ENCODE peak calls at places on chromosomes 13 and 19, in five cellular contexts. C is neural progenitor cell, V is HCT116, Q is GM23338, T is PC-3. D is an unnamed sample.

GRCh38 chr13:105410602-105411001 is 1124.9 kb downstream of the EFNB2 start:
- DNase-seq in C (peak), V (peak), Q (peak), T (peak), D (peak)

GRCh38 chr19:45428385-45429231 is 4.9 kb upstream of the ERCC1 start:
- DNase-seq in Q (peak), C (peak), V (no peak), T (peak), D (peak)

GRCh38 chr19:30780032-30780431 is 407.8 kb downstream of the ZNF536 start:
- DNase-seq in C (no peak), T (no peak), Q (no peak), V (no peak), D (peak)

GRCh38 chr19:55248704-55249103 is 10.1 kb downstream of the PPP6R1 start:
- DNase-seq in C (no peak), Q (no peak), T (no peak), V (no peak), D (no peak)

GRCh38 chr19:55474269-55475265 is 1.9 kb upstream of the ZNF628 start:
- DNase-seq in T (no peak), V (no peak), C (peak), Q (no peak), D (no peak)

GRCh38 chr13:113887700-113888201 is 23.9 kb upstream of the GAS6 start:
- DNase-seq in C (no peak), T (no peak), Q (no peak), V (no peak), D (no peak)

GRCh38 chr13:33927315-33927714 is 109.4 kb downstream of the RFC3 start:
- DNase-seq in T (peak), V (no peak), Q (no peak), C (no peak), D (peak)

GRCh38 chr19:46704379-46705076 is 12.4 kb downstream of the PRKD2 start:
- DNase-seq in Q (peak), V (no peak), C (peak), T (peak), D (peak)

GRCh38 chr19:29098863-29099481 is 114.0 kb downstream of the UQCRFS1 start:
- DNase-seq in T (peak), V (no peak), Q (no peak), C (no peak), D (peak)

GRCh38 chr13:40968416-40969000 is 50.6 kb downstream of the ELF1 start:
- DNase-seq in Q (no peak), T (no peak), V (no peak), C (no peak), D (no peak)

GRCh38 chr19:18587962-18588610 is 512 bp upstream of the REX1BD start:
- DNase-seq in C (no peak), Q (no peak), V (no peak), T (no peak), D (no peak)

GRCh38 chr13:83515267-83515666 is 367.0 kb downstream of the SLITRK1 start:
- DNase-seq in C (no peak), V (no peak), T (peak), Q (no peak), D (no peak)

GRCh38 chr13:36313047-36313969 is 15.7 kb upstream of the CCDC169 start:
- DNase-seq in C (no peak), T (peak), Q (no peak), V (no peak), D (no peak)

GRCh38 chr19:12293771-12294307 is 844 bp downstream of the ZNF44 start:
- DNase-seq in V (peak), T (peak), Q (peak), C (peak), D (peak)

GRCh38 chr13:113616281-113616906 is 31.8 kb downstream of the TFDP1 start:
- DNase-seq in V (no peak), C (no peak), T (no peak), Q (no peak), D (peak)

GRCh38 chr13:60572003-60572792 is 175.2 kb downstream of the TDRD3 start:
- DNase-seq in C (peak), Q (peak), T (peak), V (no peak), D (peak)

GRCh38 chr19:18674616-18675015 is 8.9 kb upstream of the CRTC1 start:
- DNase-seq in T (peak), Q (no peak), C (no peak), V (no peak), D (no peak)

GRCh38 chr13:82571653-82572052 is 1310.6 kb downstream of the SLITRK1 start:
- DNase-seq in C (no peak), V (no peak), Q (no peak), T (peak), D (no peak)

GRCh38 chr13:33310245-33311038 is 24.9 kb upstream of the STARD13 start:
- DNase-seq in T (peak), C (no peak), V (no peak), Q (no peak), D (no peak)

GRCh38 chr19:45117167-45117594 is 24.2 kb downstream of the PPP1R37 start:
- DNase-seq in V (no peak), Q (no peak), C (peak), T (no peak), D (peak)

GRCh38 chr19:3171894-3172679 is 6.5 kb upstream of the S1PR4 start:
- DNase-seq in Q (no peak), C (no peak), T (peak), V (no peak), D (peak)

GRCh38 chr13:107563099-107563925 is 652.0 kb downstream of the LIG4 start:
- DNase-seq in Q (no peak), C (peak), T (no peak), V (no peak), D (no peak)

GRCh38 chr13:92463134-92463533 is 763.5 kb upstream of the GPC6 start:
- DNase-seq in C (no peak), Q (no peak), T (no peak), V (no peak), D (no peak)

GRCh38 chr13:90938848-90939247 is 408.6 kb upstream of the MIR17HG start:
- DNase-seq in V (no peak), Q (no peak), T (no peak), C (no peak), D (no peak)

GRCh38 chr13:112670864-112671263 is 19.0 kb upstream of the ATP11A start:
- DNase-seq in Q (no peak), V (no peak), C (no peak), T (no peak), D (no peak)

GRCh38 chr13:38394777-38395504 is 45.3 kb downstream of the UFM1 start:
- DNase-seq in C (no peak), V (no peak), T (peak), Q (no peak), D (peak)

GRCh38 chr13:46866150-46866549 is 30.7 kb downstream of the HTR2A start:
- DNase-seq in T (peak), Q (peak), C (peak), V (no peak), D (peak)

GRCh38 chr19:47049307-47049700 is 880 bp upstream of the TMEM160 start:
- DNase-seq in C (peak), Q (peak), V (no peak), T (peak), D (peak)

GRCh38 chr19:2394054-2394668 is 33.2 kb downstream of the TIMM13 start:
- DNase-seq in C (no peak), T (no peak), Q (no peak), V (no peak), D (no peak)

GRCh38 chr19:11964858-11965645 is at the start of gene ZNF763:
- DNase-seq in C (peak), Q (peak), T (peak), V (no peak), D (peak)

GRCh38 chr19:18274776-18275356 is 614 bp upstream of the IQCN start:
- DNase-seq in C (no peak), V (no peak), T (peak), Q (peak), D (peak)

GRCh38 chr13:111384441-111385181 is 64.2 kb downstream of the TEX29 start:
- DNase-seq in Q (no peak), C (no peak), T (no peak), V (no peak), D (no peak)

GRCh38 chr19:2033115-2033824 is 17.8 kb upstream of the BTBD2 start:
- DNase-seq in C (no peak), Q (no peak), V (no peak), T (no peak), D (no peak)

GRCh38 chr13:51370116-51370515 is 30.6 kb downstream of the SERPINE3 start:
- DNase-seq in V (no peak), T (no peak), Q (no peak), C (no peak), D (peak)

GRCh38 chr19:46958542-46958941 is 61.1 kb upstream of the NPAS1 start:
- DNase-seq in C (peak), V (no peak), T (no peak), Q (peak), D (no peak)

GRCh38 chr13:108609353-108609752 is 20.1 kb upstream of the MYO16 start:
- DNase-seq in T (peak), C (peak), Q (peak), V (peak), D (peak)

GRCh38 chr13:98370261-98370660 is 193.2 kb upstream of the RNF113B start:
- DNase-seq in C (no peak), T (no peak), Q (no peak), V (no peak), D (no peak)

GRCh38 chr13:48783831-48784230 is 130.1 kb downstream of the CYSLTR2 start:
- DNase-seq in Q (no peak), C (no peak), T (no peak), V (no peak), D (no peak)

GRCh38 chr19:46032597-46033025 is 8.2 kb downstream of the IGFL4 start:
- DNase-seq in T (no peak), V (no peak), Q (no peak), C (no peak), D (no peak)

GRCh38 chr19:39398297-39398864 is 7.2 kb downstream of the MED29 start:
- DNase-seq in V (peak), Q (no peak), T (peak), C (no peak), D (peak)

GRCh38 chr13:49791214-49791752 is 1.2 kb downstream of the KPNA3 start:
- DNase-seq in V (no peak), T (peak), C (peak), Q (peak), D (peak)
- TF ChIP-seq EZH2phosphoT487 in V (no peak), T (no peak), C (no peak), Q (no peak), D (no peak)

GRCh38 chr13:45807520-45808099 is 43.9 kb downstream of the SIAH3 start:
- DNase-seq in Q (peak), C (peak), T (peak), V (peak), D (peak)
- TF ChIP-seq CTCF in Q (peak), C (peak), T (peak), V (peak), D (peak)

GRCh38 chr13:20142927-20143480 is 17.8 kb downstream of the GJA3 start:
- DNase-seq in Q (no peak), V (no peak), C (no peak), T (no peak), D (no peak)

GRCh38 chr13:20144141-20144850 is 16.6 kb downstream of the GJA3 start:
- DNase-seq in T (no peak), V (no peak), Q (no peak), C (no peak), D (no peak)

GRCh38 chr13:20141238-20142018 is 19.4 kb downstream of the GJA3 start:
- DNase-seq in C (no peak), Q (no peak), T (no peak), V (no peak), D (no peak)

GRCh38 chr13:20140487-20140886 is 20.4 kb downstream of the GJA3 start:
- DNase-seq in T (no peak), Q (no peak), C (no peak), V (no peak), D (no peak)

DNA sequence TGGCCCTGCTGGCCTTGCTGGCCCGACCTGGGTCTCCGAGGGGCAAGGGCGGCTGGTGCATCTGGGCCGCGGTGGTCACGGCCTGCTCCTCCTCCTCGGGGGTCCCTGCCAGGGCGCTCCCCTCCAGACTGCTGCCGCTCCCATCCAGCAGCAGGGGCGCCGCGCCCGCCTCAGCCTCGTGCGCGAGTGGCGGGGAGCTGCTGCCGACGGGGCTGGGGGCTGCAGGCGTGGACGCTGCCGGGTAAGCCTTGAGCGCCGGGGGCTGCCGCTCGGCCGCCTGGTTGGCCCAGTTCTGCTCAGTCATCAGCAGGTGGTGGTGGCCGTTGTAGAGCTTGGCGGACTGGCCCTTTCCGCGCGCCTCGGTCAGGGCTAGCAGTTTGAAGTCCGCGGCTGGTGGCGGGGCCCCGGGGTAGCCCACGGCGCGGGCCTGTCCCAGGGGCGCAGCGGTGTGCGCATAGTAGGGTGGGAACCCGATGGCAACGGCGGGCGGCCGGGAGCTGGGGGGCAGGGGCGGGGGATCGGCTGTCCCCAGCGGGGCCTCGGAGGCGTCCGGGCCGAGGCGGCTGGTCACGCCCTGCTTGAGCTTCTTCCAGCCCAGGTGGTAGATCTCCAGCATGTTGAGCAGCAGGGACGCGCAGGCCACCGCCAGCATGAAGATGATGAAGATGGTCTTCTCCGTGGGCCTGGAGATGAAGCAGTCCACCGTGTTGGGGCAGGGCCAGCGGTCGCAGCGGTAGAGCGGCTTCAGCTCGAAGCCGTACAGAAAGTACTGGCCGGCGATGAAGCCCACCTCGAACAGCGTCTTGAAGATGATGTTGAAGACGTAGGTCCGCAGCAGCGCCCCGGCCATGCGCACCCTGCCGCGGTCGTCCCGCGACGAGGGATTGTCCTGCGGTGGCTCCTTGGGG is 18.6 kb downstream of the GJA3 start:
- DNase-seq in T (no peak), V (no peak), Q (peak), C (no peak), D (no peak)
- TF ChIP-seq EZH2 in T (no peak), V (no peak), Q (no peak), C (no peak), D (no peak)

GRCh38 chr19:17202713-17203112 is 12.4 kb upstream of the USE1 start:
- DNase-seq in C (no peak), Q (no peak), T (no peak), V (no peak), D (peak)
- TF ChIP-seq EZH2phosphoT487 in C (no peak), Q (no peak), T (no peak), V (no peak), D (no peak)

DNA sequence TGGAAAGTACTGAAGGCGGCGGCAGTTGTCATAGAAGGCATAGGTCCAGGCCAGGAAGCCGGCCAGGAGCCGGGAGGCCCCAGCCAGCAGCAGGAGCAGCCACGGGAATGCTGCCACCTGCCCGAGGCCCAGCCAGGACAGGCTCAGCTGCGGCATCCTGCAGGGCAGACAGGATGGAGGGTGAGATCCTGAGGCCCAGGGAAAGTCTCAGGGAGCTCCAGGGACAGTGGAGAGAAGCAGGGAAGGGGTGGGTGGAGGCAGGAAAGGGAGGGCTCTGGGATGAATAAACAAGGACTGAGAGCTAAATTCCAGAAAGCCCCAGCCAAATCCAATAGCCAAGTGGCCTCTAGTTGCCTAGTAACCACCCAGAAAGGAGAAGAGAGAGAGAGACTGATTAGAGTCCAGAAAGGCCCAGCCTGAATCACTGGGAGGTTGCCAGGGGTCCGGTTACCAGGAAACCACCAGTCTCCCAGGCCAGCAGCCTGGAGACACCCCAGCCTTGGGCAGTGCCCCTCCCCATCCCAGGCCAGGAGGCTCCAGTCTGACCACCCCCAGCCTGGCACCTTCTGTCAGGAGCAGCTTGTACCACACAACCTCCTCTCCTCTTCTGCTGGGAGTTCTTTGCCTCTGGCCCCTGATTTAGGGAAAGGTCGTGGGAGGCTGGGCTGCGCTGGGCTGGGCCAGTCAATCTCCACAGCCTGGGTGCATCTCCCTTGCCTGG is 7.5 kb upstream of the OR10H5 start:
- DNase-seq in Q (no peak), V (no peak), T (peak), C (no peak), D (no peak)
- TF ChIP-seq CTCF in Q (no peak), V (no peak), T (no peak), C (no peak), D (no peak)

GRCh38 chr19:35959040-35959967 is 23.1 kb downstream of the LRFN3 start:
- DNase-seq in V (no peak), C (peak), T (no peak), Q (peak), D (peak)
- TF ChIP-seq EZH2 in V (no peak), C (peak), T (no peak), Q (no peak), D (peak)

GRCh38 chr19:35689836-35690235 is 14.5 kb upstream of the ZBTB32 start:
- DNase-seq in V (no peak), T (no peak), Q (no peak), C (no peak), D (no peak)
- TF ChIP-seq EZH2phosphoT487 in V (no peak), T (no peak), Q (no peak), C (no peak), D (no peak)

D was measured in hepatocyte.